ENCODE peak calls at places on chromosomes 3 and 15, in eight cellular contexts. L is neuronal stem cell, D is neural progenitor cell, T is IMR-90, K is GM12878, Y is HCT116, V is H1, E is GM23248. X is an unnamed sample.

GRCh38 chr15:42139596-42139995 is 16.8 kb downstream of the PLA2G4F start:
- DNase-seq in L (no peak), D (no peak), T (no peak), K (no peak), Y (no peak), V (no peak), E (no peak), X (no peak)

GRCh38 chr15:28075482-28076029 is 23.6 kb downstream of the OCA2 start:
- DNase-seq in L (no peak), D (no peak), T (no peak), K (no peak), Y (no peak), V (no peak), E (no peak), X (no peak)

GRCh38 chr3:62892045-62892444 is 16.8 kb upstream of the CADPS start:
- DNase-seq in L (no peak), D (no peak), T (no peak), K (no peak), Y (no peak), V (no peak), E (no peak), X (no peak)

GRCh38 chr3:59998040-59998439 is 948.2 kb upstream of the CFAP20DC start:
- DNase-seq in L (no peak), D (no peak), T (no peak), K (no peak), Y (no peak), V (no peak), E (no peak), X (no peak)

GRCh38 chr3:17078885-17079465 is 194.2 kb downstream of the PLCL2 start:
- DNase-seq in L (no peak), D (no peak), T (no peak), K (no peak), Y (no peak), V (no peak), E (no peak), X (no peak)

GRCh38 chr3:197354195-197355059 is 56.0 kb upstream of the DLG1 start:
- DNase-seq in L (no peak), D (peak; percentile 81), T (peak; percentile 73), K (peak; percentile 11), Y (no peak), V (no peak), E (peak; percentile 71), X (no peak)

GRCh38 chr3:157429703-157430102 is 6.9 kb upstream of the PTX3 start:
- DNase-seq in L (no peak), D (no peak), T (peak; percentile 51), K (no peak), Y (no peak), V (no peak), E (peak; percentile 71), X (no peak)

GRCh38 chr15:56886450-56886856 is 32.0 kb upstream of the TCF12 start:
- DNase-seq in L (no peak), D (peak; percentile 10), T (peak; percentile 17), K (no peak), Y (no peak), V (no peak), E (peak; percentile 46), X (no peak)

GRCh38 chr3:45008117-45008516 is 18.0 kb upstream of the CLEC3B start:
- DNase-seq in L (no peak), D (no peak), T (peak; percentile 79), K (no peak), Y (no peak), V (no peak), E (peak; percentile 87), X (no peak)

GRCh38 chr15:78629716-78630065 is 8.9 kb upstream of the CHRNA3 start:
- DNase-seq in L (no peak), D (no peak), T (no peak), K (no peak), Y (no peak), V (no peak), E (no peak), X (no peak)

GRCh38 chr3:196145420-196146262 is 63.8 kb upstream of the TFRC start:
- DNase-seq in L (no peak), D (no peak), T (peak; percentile 12), K (no peak), Y (no peak), V (no peak), E (no peak), X (no peak)

GRCh38 chr3:165895919-165896318 is 58.7 kb upstream of the BCHE start:
- DNase-seq in L (peak; percentile 54), D (peak; percentile 90), T (no peak), K (no peak), Y (peak; percentile 15), V (peak; percentile 84), E (no peak), X (peak; percentile 70)

DNA sequence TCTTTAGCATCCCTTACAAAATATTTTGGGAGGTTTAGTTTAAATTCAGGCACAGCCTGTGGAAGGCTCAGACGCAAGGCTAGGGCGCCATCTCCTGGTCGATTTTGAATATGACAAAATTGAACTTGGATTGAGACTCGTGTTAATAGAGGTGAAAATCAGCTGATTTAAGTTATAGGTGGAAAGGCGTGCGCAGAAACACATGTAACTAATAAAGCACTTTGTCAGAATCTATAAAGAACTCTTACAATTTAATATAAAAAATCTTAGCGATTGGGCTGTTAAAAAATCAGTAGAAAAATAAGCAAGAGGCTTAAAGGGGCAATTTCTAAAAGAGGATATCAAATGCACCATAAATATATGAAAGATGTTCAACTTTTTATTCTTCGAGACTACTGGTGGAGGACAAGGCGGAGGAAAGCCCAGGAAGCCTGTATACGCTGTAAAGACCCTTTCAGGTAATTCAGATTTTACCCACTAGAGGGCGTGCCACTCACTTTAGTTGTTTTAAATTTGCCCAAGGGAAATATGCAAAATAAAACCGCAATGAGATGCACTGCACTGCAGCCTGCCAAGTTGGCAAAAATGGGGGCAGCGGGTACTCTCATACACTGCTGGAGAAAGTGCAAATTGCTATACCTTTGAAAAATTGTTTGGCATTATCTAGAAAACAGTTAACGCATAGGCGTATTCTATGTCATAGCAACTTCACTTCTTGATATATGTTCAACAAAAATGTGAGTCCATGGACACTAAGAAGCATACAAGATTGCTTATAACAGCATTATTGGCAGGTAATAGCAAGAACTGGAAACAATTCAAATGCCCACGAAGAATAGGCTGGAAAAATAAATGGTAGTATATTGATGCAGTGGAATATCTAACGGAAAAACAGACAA is 64.7 kb downstream of the SLC30A4 start:
- DNase-seq in L (peak; percentile 84), D (peak; percentile 83), T (peak; percentile 77), K (peak; percentile 69), Y (peak; percentile 79), V (peak; percentile 84), E (peak; percentile 77), X (peak; percentile 97)
- H3K9ac ChIP-seq in L (no peak overlapping the region), D (no peak overlapping the region), T (peak overlapping the region; percentile 27), K (peak overlapping the region; percentile 15), Y (no peak overlapping the region), V (no peak overlapping the region), E (peak overlapping the region; percentile 70), X (peak overlapping the region; percentile 64)

DNA sequence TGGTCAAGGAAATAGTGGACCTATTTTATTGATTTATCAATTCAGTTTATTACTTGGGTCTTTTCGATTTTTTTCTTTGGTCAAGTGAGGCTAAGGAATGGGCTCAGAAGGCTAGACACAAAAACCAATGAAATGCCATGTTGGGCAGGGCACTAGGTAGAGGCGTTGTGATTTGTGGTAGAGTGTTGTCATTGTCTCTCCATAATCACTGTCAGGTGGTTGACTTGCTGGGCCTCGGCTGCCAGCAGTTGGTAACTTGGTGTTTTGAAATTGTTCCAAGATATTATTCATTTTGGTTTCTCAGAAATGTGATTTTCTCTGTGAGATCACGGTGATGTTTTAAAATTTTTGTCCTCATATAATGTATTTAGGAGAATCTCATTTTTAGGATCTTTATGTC is 173.6 kb downstream of the KLHL25 start:
- DNase-seq in L (no peak), D (no peak), T (no peak), K (no peak), Y (no peak), V (no peak), E (peak; percentile 86), X (no peak)
- H2AFZ ChIP-seq in L (no peak overlapping the region), D (no peak overlapping the region), T (no peak overlapping the region), K (no peak overlapping the region), Y (no peak overlapping the region), V (no peak overlapping the region), E (no peak overlapping the region), X (no peak overlapping the region)

GRCh38 chr3:30628931-30629590 is 22.7 kb downstream of the TGFBR2 start:
- DNase-seq in L (no peak), D (no peak), T (no peak), K (no peak), Y (no peak), V (no peak), E (no peak), X (no peak)
- H3K4me2 ChIP-seq in L (no peak overlapping the region), D (peak overlapping the region; percentile 58), T (no peak overlapping the region), K (no peak overlapping the region), Y (peak overlapping the region; percentile 68), V (peak overlapping the region; percentile 47), E (no peak overlapping the region), X (no peak overlapping the region)

GRCh38 chr3:13347390-13347966 is 72.6 kb downstream of the NUP210 start:
- DNase-seq in L (no peak), D (peak; percentile 74), T (peak; percentile 49), K (no peak), Y (no peak), V (peak; percentile 61), E (peak; percentile 10), X (no peak)
- H3K9ac ChIP-seq in L (no peak overlapping the region), D (no peak overlapping the region), T (no peak overlapping the region), K (no peak overlapping the region), Y (no peak overlapping the region), V (no peak overlapping the region), E (no peak overlapping the region), X (no peak overlapping the region)

DNA sequence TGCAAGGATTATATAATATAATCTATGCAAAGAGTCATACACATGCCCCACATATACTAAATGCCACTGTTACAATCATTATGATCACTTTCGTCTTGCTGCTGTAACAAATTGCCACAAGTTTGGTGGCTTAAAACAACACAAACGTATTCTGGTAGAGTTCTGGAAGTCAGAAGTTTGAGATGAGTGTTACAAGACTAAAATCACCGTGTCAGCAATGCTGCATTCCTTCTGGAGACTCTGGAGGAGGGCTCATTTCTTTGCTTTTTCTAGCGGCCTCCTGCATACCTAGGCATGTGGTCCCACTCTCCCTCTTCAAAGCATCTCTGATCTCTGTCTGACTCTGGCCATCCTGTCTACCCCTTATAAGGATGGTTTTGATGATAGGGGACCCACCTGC is 1.4 kb upstream of the CCDC174 start:
- DNase-seq in L (no peak), D (no peak), T (no peak), K (no peak), Y (no peak), V (no peak), E (no peak), X (no peak)
- H2AFZ ChIP-seq in L (no peak overlapping the region), D (no peak overlapping the region), T (no peak overlapping the region), K (no peak overlapping the region), Y (no peak overlapping the region), V (no peak overlapping the region), E (no peak overlapping the region), X (no peak overlapping the region)

DNA sequence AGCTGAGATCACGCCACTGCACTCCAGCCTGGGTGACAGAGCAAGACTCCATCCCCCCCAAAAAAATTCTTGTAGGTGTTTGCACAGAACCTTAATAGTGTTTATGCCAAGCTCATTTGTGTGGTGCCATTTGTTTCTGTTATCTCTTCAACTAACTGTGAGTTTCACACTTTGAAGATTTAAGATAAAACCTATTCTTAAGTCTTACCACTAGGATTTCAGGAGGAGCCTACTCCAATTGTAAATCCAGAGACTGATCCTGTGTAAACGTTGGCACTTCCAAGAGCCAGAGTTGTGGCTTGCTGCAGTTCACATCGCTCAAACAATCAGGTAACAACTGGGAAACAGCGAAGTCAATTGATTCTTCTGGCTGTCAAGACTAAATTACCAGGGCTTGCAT is 242.4 kb upstream of the SATB1 start:
- DNase-seq in L (no peak), D (no peak), T (no peak), K (no peak), Y (no peak), V (no peak), E (no peak), X (no peak)
- H3K4me2 ChIP-seq in L (no peak overlapping the region), D (no peak overlapping the region), T (no peak overlapping the region), K (no peak overlapping the region), Y (no peak overlapping the region), V (no peak overlapping the region), E (no peak overlapping the region), X (no peak overlapping the region)

GRCh38 chr3:145182196-145182911 is 978.6 kb downstream of the PLOD2 start:
- DNase-seq in L (no peak), D (no peak), T (no peak), K (no peak), Y (no peak), V (no peak), E (peak; percentile 18), X (no peak)
- H3K9ac ChIP-seq in L (no peak overlapping the region), D (no peak overlapping the region), T (no peak overlapping the region), K (no peak overlapping the region), Y (no peak overlapping the region), V (no peak overlapping the region), E (peak overlapping the region; percentile 50), X (no peak overlapping the region)

X was measured in Karpas-422.